ENCODE peak calls at places on chromosomes 12 and 14, in five cellular contexts. Y is astrocyte of the spinal cord, W is RWPE1, C is ovary, E is coronary artery. A is an unnamed sample.

GRCh38 chr12:71685312-71685906 is 473 bp upstream of the TMEM19 start:
- DNase-seq in Y (no peak), C (no peak), E (no peak), W (no peak), A (no peak)

GRCh38 chr14:94387051-94388026 is 1.1 kb downstream of the SERPINA1 start:
- DNase-seq in W (no peak), Y (no peak), E (peak), C (no peak), A (no peak)

GRCh38 chr12:80192087-80192486 is 92.8 kb downstream of the OTOGL start:
- DNase-seq in E (no peak), Y (no peak), W (no peak), C (no peak), A (no peak)

GRCh38 chr12:92107094-92107493 is 38.6 kb downstream of the BTG1 start:
- DNase-seq in Y (no peak), W (no peak), C (no peak), E (no peak), A (no peak)

GRCh38 chr12:64585085-64585484 is 25.2 kb upstream of the RASSF3 start:
- DNase-seq in Y (no peak), W (no peak), E (no peak), C (no peak), A (no peak)

GRCh38 chr12:132414634-132415340 is 75.2 kb upstream of the FBRSL1 start:
- DNase-seq in W (peak), Y (peak), E (no peak), C (peak), A (peak)

GRCh38 chr14:51730094-51730493 is 78.4 kb downstream of the FRMD6 start:
- DNase-seq in Y (no peak), C (no peak), E (no peak), W (no peak), A (no peak)

GRCh38 chr12:8554451-8555195 is 13.9 kb upstream of the CLEC4E start:
- DNase-seq in C (no peak), E (no peak), W (peak), Y (peak), A (no peak)

GRCh38 chr12:2274733-2275132 is 221.9 kb downstream of the CACNA1C start:
- DNase-seq in E (no peak), C (no peak), Y (no peak), W (no peak), A (no peak)

GRCh38 chr12:22275847-22276246 is 58.7 kb downstream of the ST8SIA1 start:
- DNase-seq in E (peak), C (peak), Y (peak), W (peak), A (no peak)

GRCh38 chr14:34461334-34462131 is 507 bp downstream of the SPTSSA start:
- DNase-seq in W (peak), C (peak), E (peak), Y (peak), A (peak)

GRCh38 chr14:102739190-102739469 is 38.1 kb upstream of the TRAF3 start:
- DNase-seq in C (no peak), E (no peak), Y (no peak), W (no peak), A (no peak)

GRCh38 chr12:131105736-131106356 is 152.1 kb downstream of the ADGRD1 start:
- DNase-seq in Y (no peak), C (no peak), E (no peak), W (no peak), A (peak)

GRCh38 chr14:105905456-105905855 is 379.1 kb downstream of the TMEM121 start:
- DNase-seq in Y (no peak), E (no peak), W (no peak), C (no peak), A (no peak)

GRCh38 chr14:94158239-94158888 is 15.8 kb upstream of the PPP4R4 start:
- DNase-seq in W (no peak), E (no peak), Y (no peak), C (no peak), A (peak)

GRCh38 chr12:69475237-69475984 is 5.2 kb downstream of the FRS2 start:
- DNase-seq in E (no peak), C (no peak), W (no peak), Y (peak), A (no peak)

GRCh38 chr12:10196210-10196609 is 16.5 kb upstream of the GABARAPL1 start:
- DNase-seq in E (no peak), C (no peak), Y (no peak), W (no peak), A (no peak)

GRCh38 chr12:116558280-116559079 is 701 bp upstream of the MAP1LC3B2 start:
- DNase-seq in W (no peak), E (no peak), Y (no peak), C (no peak), A (no peak)

GRCh38 chr12:14959463-14959862 is 1.9 kb downstream of the ARHGDIB start:
- DNase-seq in E (no peak), Y (no peak), W (no peak), C (no peak), A (no peak)

GRCh38 chr12:85835810-85836715 is at the start of gene RASSF9:
- DNase-seq in Y (peak), W (peak), E (no peak), C (peak), A (no peak)

GRCh38 chr14:53330441-53330840 is 177.3 kb upstream of the DDHD1 start:
- DNase-seq in W (no peak), E (no peak), Y (no peak), C (no peak), A (no peak)

GRCh38 chr12:124833693-124834122 is 30.0 kb downstream of the SCARB1 start:
- DNase-seq in E (no peak), Y (peak), C (no peak), W (no peak), A (no peak)

GRCh38 chr14:68089146-68089715 is 269.7 kb downstream of the RAD51B start:
- DNase-seq in C (no peak), Y (peak), W (peak), E (no peak), A (no peak)

GRCh38 chr14:68098834-68099233 is 279.3 kb downstream of the RAD51B start:
- DNase-seq in W (no peak), E (no peak), C (no peak), Y (no peak), A (no peak)

GRCh38 chr14:68099348-68100045 is 279.9 kb downstream of the RAD51B start:
- DNase-seq in W (no peak), Y (peak), E (no peak), C (no peak), A (no peak)

GRCh38 chr14:68097727-68098126 is 278.1 kb downstream of the RAD51B start:
- DNase-seq in W (no peak), E (no peak), C (no peak), Y (no peak), A (no peak)

GRCh38 chr14:68094158-68094557 is 274.6 kb downstream of the RAD51B start:
- DNase-seq in C (no peak), E (no peak), Y (peak), W (no peak), A (no peak)
- TF ChIP-seq CTCF in C (no peak), E (no peak), Y (no peak), W (no peak), A (no peak)

GRCh38 chr12:6754406-6754805 is 1.5 kb upstream of the MLF2 start:
- DNase-seq in C (no peak), Y (no peak), W (no peak), E (no peak), A (no peak)

GRCh38 chr12:6752931-6753771 is at the start of gene MLF2:
- DNase-seq in C (peak), E (peak), Y (peak), W (peak), A (peak)

GRCh38 chr12:6752181-6752930 is 585 bp downstream of the MLF2 start:
- DNase-seq in Y (peak), C (peak), E (no peak), W (peak), A (peak)

GRCh38 chr12:6751767-6752166 is 1.2 kb downstream of the MLF2 start:
- DNase-seq in C (peak), E (no peak), W (no peak), Y (no peak), A (no peak)

GRCh38 chr12:6753772-6754356 is 923 bp upstream of the MLF2 start:
- DNase-seq in C (peak), Y (no peak), E (no peak), W (no peak), A (no peak)
- TF ChIP-seq CTCF in C (peak), Y (no peak), E (peak), W (peak), A (peak)

GRCh38 chr12:339557-340195 is 49.4 kb downstream of the KDM5A start:
- DNase-seq in Y (no peak), C (no peak), W (no peak), E (no peak), A (no peak)
- TF ChIP-seq CTCF in Y (no peak), C (no peak), W (no peak), E (no peak), A (no peak)

GRCh38 chr14:55436530-55436929 is 3.9 kb downstream of the TBPL2 start:
- DNase-seq in C (no peak), W (no peak), Y (no peak), E (no peak), A (no peak)
- TF ChIP-seq CTCF in C (no peak), W (no peak), Y (no peak), E (no peak), A (no peak)

A was measured in activated CD8-positive, alpha-beta T cell treated with anti-CD3 and anti-CD28 coated beads for 36 hours.